ENCODE peak calls at places on chromosome 11, in five cellular contexts. B is stomach, Z is thyroid gland, E is tibial artery, H is BJ. M is an unnamed sample.

GRCh38 chr11:11501546-11502274 is 120.1 kb downstream of the GALNT18 start:
- DNase-seq in Z (no peak), B (no peak), E (peak), H (no peak), M (no peak)

GRCh38 chr11:94882931-94883330 is 90.4 kb downstream of the CWC15 start:
- DNase-seq in H (no peak), E (no peak), Z (no peak), B (no peak), M (no peak)

GRCh38 chr11:2474059-2474901 is 29.5 kb downstream of the KCNQ1 start:
- DNase-seq in E (peak), Z (peak), B (peak), H (no peak), M (no peak)

GRCh38 chr11:21475276-21475675 is 717.6 kb upstream of the ANO5 start:
- DNase-seq in H (no peak), E (no peak), B (no peak), Z (no peak), M (no peak)

GRCh38 chr11:102935514-102935913 is 20.0 kb downstream of the MMP13 start:
- DNase-seq in B (no peak), Z (no peak), H (no peak), E (no peak), M (no peak)

GRCh38 chr11:83008581-83008923 is 63.1 kb downstream of the RAB30 start:
- DNase-seq in E (no peak), H (no peak), B (no peak), Z (no peak), M (peak)

GRCh38 chr11:122604626-122605025 is 50.9 kb upstream of the UBASH3B start:
- DNase-seq in Z (no peak), B (no peak), H (no peak), E (no peak), M (no peak)

GRCh38 chr11:128341280-128341679 is 246.1 kb downstream of the ETS1 start:
- DNase-seq in E (no peak), B (no peak), Z (no peak), H (no peak), M (no peak)

GRCh38 chr11:21761000-21761399 is 431.9 kb upstream of the ANO5 start:
- DNase-seq in E (no peak), H (no peak), B (no peak), Z (no peak), M (no peak)

GRCh38 chr11:1222491-1223345 is at the start of gene MUC5B:
- DNase-seq in H (no peak), E (peak), Z (no peak), B (peak), M (no peak)

GRCh38 chr11:120186799-120187591 is 23.8 kb upstream of the OAF start:
- DNase-seq in B (peak), H (no peak), E (peak), Z (no peak), M (no peak)

GRCh38 chr11:76041208-76041607 is 165.1 kb downstream of the WNT11 start:
- DNase-seq in H (no peak), Z (no peak), B (no peak), E (no peak), M (no peak)

GRCh38 chr11:84686726-84687125 is 940.4 kb downstream of the DLG2 start:
- DNase-seq in B (no peak), H (no peak), E (no peak), Z (no peak), M (no peak)

GRCh38 chr11:64073542-64073941 is 37.8 kb downstream of the FLRT1 start:
- DNase-seq in B (no peak), Z (no peak), H (no peak), E (no peak), M (no peak)

GRCh38 chr11:65132988-65133700 is 1.2 kb downstream of the SYVN1 start:
- DNase-seq in H (no peak), E (peak), B (peak), Z (peak), M (no peak)

GRCh38 chr11:61021661-61022212 is 50.3 kb downstream of the CD6 start:
- DNase-seq in H (no peak), Z (peak), E (no peak), B (peak), M (no peak)

DNA sequence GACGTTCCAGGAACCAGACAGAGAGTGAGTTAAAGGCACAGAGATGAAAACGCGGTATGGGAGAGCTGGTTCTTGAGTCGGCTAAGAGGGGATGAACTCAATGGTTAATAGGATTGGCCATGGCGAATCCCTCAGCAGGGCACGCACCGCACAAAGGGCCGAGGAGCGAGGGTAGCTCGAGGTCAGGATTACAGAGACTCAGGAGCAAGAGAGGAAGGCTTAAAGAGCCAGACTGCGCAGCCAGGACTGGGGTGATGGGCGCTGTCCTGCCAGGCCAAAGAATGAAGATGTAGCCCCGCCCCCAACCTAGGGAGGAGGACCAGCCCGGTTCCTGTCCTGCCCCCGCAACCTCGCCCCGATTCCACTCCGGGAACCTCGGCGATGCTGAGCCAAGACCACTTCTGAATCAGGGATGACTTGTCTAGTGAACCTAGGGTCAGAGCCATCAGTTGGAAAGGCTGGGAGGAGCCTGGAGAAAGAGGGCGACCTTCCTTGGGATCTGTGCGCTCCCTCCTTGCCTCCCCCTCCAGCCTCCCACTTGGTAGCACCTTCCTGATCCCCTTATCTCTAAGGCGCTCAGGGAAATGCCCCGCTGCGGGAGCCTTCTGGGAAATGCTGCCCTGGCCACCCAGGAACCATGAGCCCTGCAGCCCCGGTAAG is at the start of gene PLEKHB1:
- DNase-seq in Z (no peak), B (no peak), E (no peak), H (no peak), M (no peak)
- H3K4me3 ChIP-seq in Z (no peak), B (peak), E (peak), H (no peak), M (no peak)

GRCh38 chr11:69840371-69841169 is 21.4 kb upstream of the FGF3 start:
- DNase-seq in E (peak), H (no peak), B (no peak), Z (peak), M (no peak)
- TF ChIP-seq CTCF in E (no peak), H (no peak), B (no peak), Z (no peak), M (no peak)

GRCh38 chr11:45075519-45075918 is 70.9 kb upstream of the PRDM11 start:
- DNase-seq in Z (no peak), B (no peak), H (no peak), E (no peak), M (no peak)
- H3K4me3 ChIP-seq in Z (no peak), B (no peak), H (no peak), E (no peak), M (no peak)

GRCh38 chr11:69912911-69913451 is 93.8 kb upstream of the FGF3 start:
- DNase-seq in B (no peak), Z (no peak), H (no peak), E (peak), M (no peak)
- TF ChIP-seq CTCF in B (peak), Z (no peak), H (peak), E (no peak), M (peak)